ENCODE peak calls at places on chromosomes 16 and 17, in six cellular contexts. One of them, this sample, is unnamed.

GRCh38 chr17:39485555-39485954 is 24.3 kb downstream of the CDK12 start:
- DNase-seq in HuH-7.5: no peak
- DNase-seq in mucosa of descending colon: no peak
- DNase-seq in EL: peak; percentile 96
- DNase-seq in NCI-H1105 treated with DMSO at 0.1 percent for 48 hours: no peak
- DNase-seq in NCI-H2171: no peak
- DNase-seq in this sample: peak; percentile 58

GRCh38 chr16:31474173-31474714 is 2.3 kb downstream of the TGFB1I1 start:
- DNase-seq in NCI-H1105 treated with DMSO at 0.1 percent for 48 hours: no peak
- DNase-seq in NCI-H2171: no peak
- DNase-seq in EL: peak; percentile 89
- DNase-seq in HuH-7.5: no peak
- DNase-seq in mucosa of descending colon: no peak
- DNase-seq in this sample: no peak

GRCh38 chr17:28344011-28344410 is 8.4 kb downstream of the TNFAIP1 start:
- DNase-seq in mucosa of descending colon: no peak
- DNase-seq in NCI-H2171: no peak
- DNase-seq in HuH-7.5: no peak
- DNase-seq in EL: no peak
- DNase-seq in NCI-H1105 treated with DMSO at 0.1 percent for 48 hours: no peak
- DNase-seq in this sample: no peak

GRCh38 chr16:27204232-27204915 is 1.0 kb downstream of the KDM8 start:
- DNase-seq in mucosa of descending colon: no peak
- DNase-seq in NCI-H1105 treated with DMSO at 0.1 percent for 48 hours: peak; percentile 53
- DNase-seq in HuH-7.5: no peak
- DNase-seq in EL: no peak
- DNase-seq in NCI-H2171: no peak
- DNase-seq in this sample: no peak

GRCh38 chr17:53640808-53641207 is 181.9 kb upstream of the KIF2B start:
- DNase-seq in NCI-H2171: no peak
- DNase-seq in EL: no peak
- DNase-seq in NCI-H1105 treated with DMSO at 0.1 percent for 48 hours: no peak
- DNase-seq in HuH-7.5: no peak
- DNase-seq in mucosa of descending colon: no peak
- DNase-seq in this sample: no peak

GRCh38 chr17:48472485-48473281 is 42.7 kb upstream of the SKAP1 start:
- DNase-seq in NCI-H1105 treated with DMSO at 0.1 percent for 48 hours: peak; percentile 85
- DNase-seq in mucosa of descending colon: no peak
- DNase-seq in EL: peak; percentile 91
- DNase-seq in HuH-7.5: no peak
- DNase-seq in NCI-H2171: no peak
- DNase-seq in this sample: no peak

GRCh38 chr16:66553223-66553622 is 847 bp downstream of the CKLF start:
- DNase-seq in EL: peak; percentile 19
- DNase-seq in HuH-7.5: no peak
- DNase-seq in NCI-H2171: no peak
- DNase-seq in NCI-H1105 treated with DMSO at 0.1 percent for 48 hours: no peak
- DNase-seq in mucosa of descending colon: no peak
- DNase-seq in this sample: no peak

GRCh38 chr16:70805787-70806186 is 4.8 kb upstream of the VAC14 start:
- DNase-seq in NCI-H1105 treated with DMSO at 0.1 percent for 48 hours: no peak
- DNase-seq in HuH-7.5: no peak
- DNase-seq in NCI-H2171: no peak
- DNase-seq in mucosa of descending colon: no peak
- DNase-seq in EL: peak; percentile 91
- DNase-seq in this sample: no peak

GRCh38 chr16:15530085-15530484 is 95.7 kb downstream of the BMERB1 start:
- DNase-seq in NCI-H2171: no peak
- DNase-seq in HuH-7.5: no peak
- DNase-seq in EL: no peak
- DNase-seq in NCI-H1105 treated with DMSO at 0.1 percent for 48 hours: no peak
- DNase-seq in mucosa of descending colon: no peak
- DNase-seq in this sample: no peak

GRCh38 chr16:66335704-66336329 is 30.7 kb upstream of the CDH5 start:
- DNase-seq in NCI-H2171: peak; percentile 77
- DNase-seq in EL: peak; percentile 23
- DNase-seq in HuH-7.5: no peak
- DNase-seq in mucosa of descending colon: no peak
- DNase-seq in NCI-H1105 treated with DMSO at 0.1 percent for 48 hours: peak; percentile 92
- DNase-seq in this sample: peak; percentile 44

GRCh38 chr17:32720671-32721070 is 156.3 kb downstream of the MYO1D start:
- DNase-seq in HuH-7.5: no peak
- DNase-seq in mucosa of descending colon: no peak
- DNase-seq in NCI-H2171: no peak
- DNase-seq in NCI-H1105 treated with DMSO at 0.1 percent for 48 hours: no peak
- DNase-seq in EL: no peak
- DNase-seq in this sample: no peak

GRCh38 chr17:31318298-31319190 is 2.9 kb downstream of the EVI2A start:
- DNase-seq in NCI-H2171: no peak
- DNase-seq in mucosa of descending colon: no peak
- DNase-seq in EL: no peak
- DNase-seq in HuH-7.5: no peak
- DNase-seq in NCI-H1105 treated with DMSO at 0.1 percent for 48 hours: peak; percentile 67
- DNase-seq in this sample: no peak

GRCh38 chr17:14845562-14846335 is 419.4 kb downstream of the PMP22 start:
- DNase-seq in NCI-H2171: no peak
- DNase-seq in mucosa of descending colon: no peak
- DNase-seq in NCI-H1105 treated with DMSO at 0.1 percent for 48 hours: peak; percentile 99
- DNase-seq in EL: peak; percentile 56
- DNase-seq in HuH-7.5: no peak
- DNase-seq in this sample: no peak

GRCh38 chr16:89191033-89191900 is 9.1 kb downstream of the SLC22A31 start:
- DNase-seq in EL: no peak
- DNase-seq in NCI-H1105 treated with DMSO at 0.1 percent for 48 hours: no peak
- DNase-seq in NCI-H2171: no peak
- DNase-seq in HuH-7.5: no peak
- DNase-seq in mucosa of descending colon: peak; percentile 53
- DNase-seq in this sample: peak; percentile 8

GRCh38 chr17:73747221-73748002 is 103.2 kb upstream of the SDK2 start:
- DNase-seq in NCI-H2171: no peak
- DNase-seq in mucosa of descending colon: no peak
- DNase-seq in EL: no peak
- DNase-seq in HuH-7.5: no peak
- DNase-seq in NCI-H1105 treated with DMSO at 0.1 percent for 48 hours: peak; percentile 40
- DNase-seq in this sample: no peak

GRCh38 chr16:83138512-83138911 is 511.7 kb downstream of the CDH13 start:
- DNase-seq in EL: no peak
- DNase-seq in mucosa of descending colon: no peak
- DNase-seq in NCI-H2171: no peak
- DNase-seq in NCI-H1105 treated with DMSO at 0.1 percent for 48 hours: no peak
- DNase-seq in HuH-7.5: no peak
- DNase-seq in this sample: no peak

GRCh38 chr16:29974291-29975133 is 844 bp downstream of the TAOK2 start:
- DNase-seq in HuH-7.5: peak; percentile 29
- DNase-seq in EL: peak; percentile 18
- DNase-seq in NCI-H1105 treated with DMSO at 0.1 percent for 48 hours: no peak
- DNase-seq in mucosa of descending colon: no peak
- DNase-seq in NCI-H2171: no peak
- DNase-seq in this sample: peak; percentile 27

GRCh38 chr16:12737563-12737962 is 66.1 kb downstream of the CPPED1 start:
- DNase-seq in NCI-H2171: no peak
- DNase-seq in mucosa of descending colon: no peak
- DNase-seq in NCI-H1105 treated with DMSO at 0.1 percent for 48 hours: no peak
- DNase-seq in EL: no peak
- DNase-seq in HuH-7.5: no peak
- DNase-seq in this sample: no peak

GRCh38 chr16:85353839-85354622 is 241.8 kb upstream of the CIBAR2 start:
- DNase-seq in NCI-H2171: no peak
- DNase-seq in EL: no peak
- DNase-seq in HuH-7.5: no peak
- DNase-seq in NCI-H1105 treated with DMSO at 0.1 percent for 48 hours: peak; percentile 7
- DNase-seq in mucosa of descending colon: peak; percentile 61
- DNase-seq in this sample: peak; percentile 78

GRCh38 chr16:89613101-89613953 is at the start of gene DPEP1:
- DNase-seq in HuH-7.5: no peak
- DNase-seq in NCI-H1105 treated with DMSO at 0.1 percent for 48 hours: no peak
- DNase-seq in mucosa of descending colon: no peak
- DNase-seq in NCI-H2171: no peak
- DNase-seq in EL: no peak
- DNase-seq in this sample: no peak

GRCh38 chr17:82231562-82232321 is 2.9 kb downstream of the SLC16A3 start:
- DNase-seq in NCI-H1105 treated with DMSO at 0.1 percent for 48 hours: no peak
- DNase-seq in NCI-H2171: no peak
- DNase-seq in HuH-7.5: peak; percentile 87
- DNase-seq in EL: peak; percentile 74
- DNase-seq in mucosa of descending colon: peak; percentile 92
- DNase-seq in this sample: peak; percentile 88

GRCh38 chr16:67024384-67024896 is 4.5 kb upstream of the CBFB start:
- DNase-seq in EL: no peak
- DNase-seq in HuH-7.5: no peak
- DNase-seq in NCI-H2171: no peak
- DNase-seq in mucosa of descending colon: no peak
- DNase-seq in NCI-H1105 treated with DMSO at 0.1 percent for 48 hours: no peak
- DNase-seq in this sample: no peak

GRCh38 chr17:57597531-57598453 is 147.3 kb downstream of the CCDC182 start:
- DNase-seq in EL: peak; percentile 74
- DNase-seq in HuH-7.5: peak; percentile 82
- DNase-seq in mucosa of descending colon: no peak
- DNase-seq in NCI-H2171: peak; percentile 68
- DNase-seq in NCI-H1105 treated with DMSO at 0.1 percent for 48 hours: peak; percentile 86
- DNase-seq in this sample: peak; percentile 77

GRCh38 chr16:31118223-31119155 is 1.0 kb downstream of the KAT8 start:
- DNase-seq in EL: peak; percentile 91
- DNase-seq in NCI-H1105 treated with DMSO at 0.1 percent for 48 hours: no peak
- DNase-seq in HuH-7.5: no peak
- DNase-seq in mucosa of descending colon: no peak
- DNase-seq in NCI-H2171: no peak
- DNase-seq in this sample: peak; percentile 56

GRCh38 chr16:2056077-2056476 is 8.3 kb downstream of the TSC2 start:
- DNase-seq in NCI-H1105 treated with DMSO at 0.1 percent for 48 hours: no peak
- DNase-seq in NCI-H2171: no peak
- DNase-seq in mucosa of descending colon: no peak
- DNase-seq in HuH-7.5: peak; percentile 49
- DNase-seq in EL: no peak
- DNase-seq in this sample: no peak

GRCh38 chr16:73725147-73725546 is 571.5 kb upstream of the PSMD7 start:
- DNase-seq in EL: no peak
- DNase-seq in NCI-H1105 treated with DMSO at 0.1 percent for 48 hours: no peak
- DNase-seq in mucosa of descending colon: no peak
- DNase-seq in HuH-7.5: no peak
- DNase-seq in NCI-H2171: no peak
- DNase-seq in this sample: no peak

GRCh38 chr17:41492771-41493170 is 3.1 kb upstream of the KRT36 start:
- DNase-seq in mucosa of descending colon: no peak
- DNase-seq in HuH-7.5: no peak
- DNase-seq in EL: peak; percentile 36
- DNase-seq in NCI-H2171: no peak
- DNase-seq in NCI-H1105 treated with DMSO at 0.1 percent for 48 hours: peak; percentile 51
- DNase-seq in this sample: peak; percentile 66

GRCh38 chr17:13398853-13399252 is 202.9 kb downstream of the HS3ST3A1 start:
- DNase-seq in mucosa of descending colon: no peak
- DNase-seq in HuH-7.5: no peak
- DNase-seq in EL: no peak
- DNase-seq in NCI-H1105 treated with DMSO at 0.1 percent for 48 hours: no peak
- DNase-seq in NCI-H2171: no peak
- DNase-seq in this sample: no peak

GRCh38 chr17:48490391-48491026 is 40.3 kb downstream of the HOXB1 start:
- DNase-seq in EL: no peak
- DNase-seq in mucosa of descending colon: no peak
- DNase-seq in HuH-7.5: no peak
- DNase-seq in NCI-H1105 treated with DMSO at 0.1 percent for 48 hours: no peak
- DNase-seq in NCI-H2171: no peak
- DNase-seq in this sample: no peak

GRCh38 chr17:35846055-35846809 is 22.5 kb downstream of the HEATR9 start:
- DNase-seq in HuH-7.5: no peak
- DNase-seq in mucosa of descending colon: no peak
- DNase-seq in NCI-H2171: no peak
- DNase-seq in NCI-H1105 treated with DMSO at 0.1 percent for 48 hours: no peak
- DNase-seq in EL: no peak
- DNase-seq in this sample: no peak

GRCh38 chr17:38959508-38959907 is 7.7 kb downstream of the FBXO47 start:
- DNase-seq in NCI-H2171: no peak
- DNase-seq in NCI-H1105 treated with DMSO at 0.1 percent for 48 hours: no peak
- DNase-seq in HuH-7.5: no peak
- DNase-seq in mucosa of descending colon: no peak
- DNase-seq in EL: no peak
- DNase-seq in this sample: no peak

GRCh38 chr17:45747907-45748306 is 36.2 kb upstream of the CRHR1 start:
- DNase-seq in HuH-7.5: no peak
- DNase-seq in NCI-H1105 treated with DMSO at 0.1 percent for 48 hours: no peak
- DNase-seq in NCI-H2171: peak; percentile 83
- DNase-seq in mucosa of descending colon: no peak
- DNase-seq in EL: no peak
- DNase-seq in this sample: no peak